ENCODE peak calls at places on chromosome 4, in five cellular contexts. One of them, this sample, is unnamed.

GRCh38 chr4:120613778-120614177 is 308.7 kb downstream of the PRDM5 start:
- DNase-seq in hypothalamus: no peak
- DNase-seq in T-helper 2 cell: no peak
- DNase-seq in naive thymus-derived CD8-positive, alpha-beta T cell: no peak
- DNase-seq in GDM1: no peak
- DNase-seq in this sample: no peak

GRCh38 chr4:62640296-62640695 is 1440.2 kb downstream of the ADGRL3 start:
- DNase-seq in hypothalamus: no peak
- DNase-seq in T-helper 2 cell: no peak
- DNase-seq in naive thymus-derived CD8-positive, alpha-beta T cell: no peak
- DNase-seq in GDM1: no peak
- DNase-seq in this sample: no peak

GRCh38 chr4:67810011-67810410 is 55.8 kb upstream of the GNRHR start:
- DNase-seq in hypothalamus: no peak
- DNase-seq in T-helper 2 cell: no peak
- DNase-seq in naive thymus-derived CD8-positive, alpha-beta T cell: no peak
- DNase-seq in GDM1: no peak
- DNase-seq in this sample: no peak

GRCh38 chr4:48642421-48643144 is 137.5 kb downstream of the FRYL start:
- DNase-seq in hypothalamus: no peak
- DNase-seq in T-helper 2 cell: no peak
- DNase-seq in naive thymus-derived CD8-positive, alpha-beta T cell: no peak
- DNase-seq in GDM1: no peak
- DNase-seq in this sample: no peak

GRCh38 chr4:73599182-73599581 is 21.1 kb downstream of the RASSF6 start:
- DNase-seq in hypothalamus: no peak
- DNase-seq in T-helper 2 cell: no peak
- DNase-seq in naive thymus-derived CD8-positive, alpha-beta T cell: no peak
- DNase-seq in GDM1: no peak
- DNase-seq in this sample: no peak

GRCh38 chr4:121648518-121648917 is 48.3 kb downstream of the ANXA5 start:
- DNase-seq in hypothalamus: no peak
- DNase-seq in T-helper 2 cell: no peak
- DNase-seq in naive thymus-derived CD8-positive, alpha-beta T cell: no peak
- DNase-seq in GDM1: no peak
- DNase-seq in this sample: no peak

GRCh38 chr4:139368990-139369389 is 66.7 kb upstream of the NDUFC1 start:
- DNase-seq in hypothalamus: no peak
- DNase-seq in T-helper 2 cell: no peak
- DNase-seq in naive thymus-derived CD8-positive, alpha-beta T cell: no peak
- DNase-seq in GDM1: no peak
- DNase-seq in this sample: no peak

GRCh38 chr4:132059227-132059626 is 1089.9 kb upstream of the PCDH10 start:
- DNase-seq in hypothalamus: no peak
- DNase-seq in T-helper 2 cell: no peak
- DNase-seq in naive thymus-derived CD8-positive, alpha-beta T cell: no peak
- DNase-seq in GDM1: no peak
- DNase-seq in this sample: no peak

GRCh38 chr4:38489924-38490639 is 173.9 kb upstream of the KLF3 start:
- DNase-seq in hypothalamus: no peak
- DNase-seq in T-helper 2 cell: no peak
- DNase-seq in naive thymus-derived CD8-positive, alpha-beta T cell: no peak
- DNase-seq in GDM1: no peak
- DNase-seq in this sample: peak

GRCh38 chr4:114041117-114041475 is 61.6 kb upstream of the ARSJ start:
- DNase-seq in hypothalamus: no peak
- DNase-seq in T-helper 2 cell: no peak
- DNase-seq in naive thymus-derived CD8-positive, alpha-beta T cell: no peak
- DNase-seq in GDM1: no peak
- DNase-seq in this sample: no peak

GRCh38 chr4:1199556-1200331 is 27.4 kb upstream of the SPON2 start:
- DNase-seq in hypothalamus: no peak
- DNase-seq in T-helper 2 cell: no peak
- DNase-seq in naive thymus-derived CD8-positive, alpha-beta T cell: peak
- DNase-seq in GDM1: no peak
- DNase-seq in this sample: no peak

GRCh38 chr4:54296548-54297203 is 67.6 kb downstream of the PDGFRA start:
- DNase-seq in hypothalamus: no peak
- DNase-seq in T-helper 2 cell: no peak
- DNase-seq in naive thymus-derived CD8-positive, alpha-beta T cell: no peak
- DNase-seq in GDM1: no peak
- DNase-seq in this sample: no peak

GRCh38 chr4:59060002-59060846 is 1950.0 kb upstream of the IGFBP7 start:
- DNase-seq in hypothalamus: no peak
- DNase-seq in T-helper 2 cell: no peak
- DNase-seq in naive thymus-derived CD8-positive, alpha-beta T cell: no peak
- DNase-seq in GDM1: no peak
- DNase-seq in this sample: no peak

GRCh38 chr4:80058740-80059139 is 14.3 kb downstream of the ANTXR2 start:
- DNase-seq in hypothalamus: no peak
- DNase-seq in T-helper 2 cell: peak
- DNase-seq in naive thymus-derived CD8-positive, alpha-beta T cell: peak
- DNase-seq in GDM1: peak
- DNase-seq in this sample: peak

GRCh38 chr4:16659120-16659519 is 239.3 kb downstream of the LDB2 start:
- DNase-seq in hypothalamus: no peak
- DNase-seq in T-helper 2 cell: no peak
- DNase-seq in naive thymus-derived CD8-positive, alpha-beta T cell: no peak
- DNase-seq in GDM1: no peak
- DNase-seq in this sample: no peak

GRCh38 chr4:41509411-41510008 is 28.4 kb upstream of the LIMCH1 start:
- DNase-seq in hypothalamus: no peak
- DNase-seq in T-helper 2 cell: no peak
- DNase-seq in naive thymus-derived CD8-positive, alpha-beta T cell: no peak
- DNase-seq in GDM1: no peak
- DNase-seq in this sample: no peak

GRCh38 chr4:158630893-158631292 is 40.8 kb downstream of the C4orf46 start:
- DNase-seq in hypothalamus: no peak
- DNase-seq in T-helper 2 cell: no peak
- DNase-seq in naive thymus-derived CD8-positive, alpha-beta T cell: no peak
- DNase-seq in GDM1: no peak
- DNase-seq in this sample: no peak

GRCh38 chr4:121822796-121823504 is 733 bp downstream of the CCNA2 start:
- DNase-seq in hypothalamus: no peak
- DNase-seq in T-helper 2 cell: peak
- DNase-seq in naive thymus-derived CD8-positive, alpha-beta T cell: no peak
- DNase-seq in GDM1: peak
- DNase-seq in this sample: peak

GRCh38 chr4:22667332-22667731 is 25.4 kb upstream of the GBA3 start:
- DNase-seq in hypothalamus: no peak
- DNase-seq in T-helper 2 cell: no peak
- DNase-seq in naive thymus-derived CD8-positive, alpha-beta T cell: no peak
- DNase-seq in GDM1: no peak
- DNase-seq in this sample: no peak

GRCh38 chr4:183244506-183244905 is 75.6 kb downstream of the CLDN22 start:
- DNase-seq in hypothalamus: no peak
- DNase-seq in T-helper 2 cell: no peak
- DNase-seq in naive thymus-derived CD8-positive, alpha-beta T cell: no peak
- DNase-seq in GDM1: no peak
- DNase-seq in this sample: no peak

GRCh38 chr4:3206439-3207100 is 42.4 kb upstream of the MSANTD1 start:
- DNase-seq in hypothalamus: no peak
- DNase-seq in T-helper 2 cell: no peak
- DNase-seq in naive thymus-derived CD8-positive, alpha-beta T cell: no peak
- DNase-seq in GDM1: no peak
- DNase-seq in this sample: no peak

GRCh38 chr4:108762559-108763225 is at the start of gene ETNPPL:
- DNase-seq in hypothalamus: peak
- DNase-seq in T-helper 2 cell: no peak
- DNase-seq in naive thymus-derived CD8-positive, alpha-beta T cell: peak
- DNase-seq in GDM1: no peak
- DNase-seq in this sample: peak

GRCh38 chr4:171813195-171813955 is at the start of gene GALNTL6:
- DNase-seq in hypothalamus: no peak
- DNase-seq in T-helper 2 cell: no peak
- DNase-seq in naive thymus-derived CD8-positive, alpha-beta T cell: no peak
- DNase-seq in GDM1: peak
- DNase-seq in this sample: no peak

GRCh38 chr4:40998680-40999358 is 215.5 kb downstream of the APBB2 start:
- DNase-seq in hypothalamus: no peak
- DNase-seq in T-helper 2 cell: no peak
- DNase-seq in naive thymus-derived CD8-positive, alpha-beta T cell: no peak
- DNase-seq in GDM1: no peak
- DNase-seq in this sample: no peak

GRCh38 chr4:38062088-38062893 is 102.1 kb downstream of the PTTG2 start:
- DNase-seq in hypothalamus: peak
- DNase-seq in T-helper 2 cell: peak
- DNase-seq in naive thymus-derived CD8-positive, alpha-beta T cell: peak
- DNase-seq in GDM1: peak
- DNase-seq in this sample: peak

GRCh38 chr4:184453402-184454160 is 20.8 kb downstream of the IRF2 start:
- DNase-seq in hypothalamus: no peak
- DNase-seq in T-helper 2 cell: no peak
- DNase-seq in naive thymus-derived CD8-positive, alpha-beta T cell: peak
- DNase-seq in GDM1: peak
- DNase-seq in this sample: peak

GRCh38 chr4:11312389-11312788 is 116.3 kb downstream of the HS3ST1 start:
- DNase-seq in hypothalamus: no peak
- DNase-seq in T-helper 2 cell: no peak
- DNase-seq in naive thymus-derived CD8-positive, alpha-beta T cell: no peak
- DNase-seq in GDM1: no peak
- DNase-seq in this sample: no peak

GRCh38 chr4:158353541-158354304 is 143.4 kb downstream of the TMEM144 start:
- DNase-seq in hypothalamus: no peak
- DNase-seq in T-helper 2 cell: no peak
- DNase-seq in naive thymus-derived CD8-positive, alpha-beta T cell: no peak
- DNase-seq in GDM1: no peak
- DNase-seq in this sample: no peak

GRCh38 chr4:173005912-173006633 is 162.5 kb upstream of the GALNT7 start:
- DNase-seq in hypothalamus: no peak
- DNase-seq in T-helper 2 cell: no peak
- DNase-seq in naive thymus-derived CD8-positive, alpha-beta T cell: no peak
- DNase-seq in GDM1: no peak
- DNase-seq in this sample: no peak

GRCh38 chr4:7041246-7041645 is 1.9 kb upstream of the TADA2B start:
- DNase-seq in hypothalamus: no peak
- DNase-seq in T-helper 2 cell: no peak
- DNase-seq in naive thymus-derived CD8-positive, alpha-beta T cell: no peak
- DNase-seq in GDM1: no peak
- DNase-seq in this sample: no peak